ENCODE peak calls at places on chromosomes 12 and 14, in five cellular contexts. One of them, this sample, is unnamed.

GRCh38 chr12:59007620-59008019 is 87.3 kb upstream of the LRIG3 start:
- DNase-seq in AG09309: no peak
- DNase-seq in DND-41: no peak
- DNase-seq in adipocyte: no peak
- DNase-seq in tibial artery: no peak
- DNase-seq in this sample: no peak

GRCh38 chr12:58252914-58253313 is 311.5 kb downstream of the ATP23 start:
- DNase-seq in AG09309: no peak
- DNase-seq in DND-41: no peak
- DNase-seq in adipocyte: no peak
- DNase-seq in tibial artery: no peak
- DNase-seq in this sample: no peak

GRCh38 chr12:31736472-31736871 is 7.7 kb upstream of the AMN1 start:
- DNase-seq in AG09309: peak
- DNase-seq in DND-41: peak
- DNase-seq in adipocyte: peak
- DNase-seq in tibial artery: no peak
- DNase-seq in this sample: peak

GRCh38 chr12:128267246-128267622 is 264 bp downstream of the TMEM132C start:
- DNase-seq in AG09309: no peak
- DNase-seq in DND-41: no peak
- DNase-seq in adipocyte: no peak
- DNase-seq in tibial artery: no peak
- DNase-seq in this sample: no peak

GRCh38 chr14:65263161-65263788 is 149.3 kb upstream of the FUT8 start:
- DNase-seq in AG09309: no peak
- DNase-seq in DND-41: no peak
- DNase-seq in adipocyte: no peak
- DNase-seq in tibial artery: no peak
- DNase-seq in this sample: no peak

GRCh38 chr14:33404964-33405574 is 466.4 kb downstream of the NPAS3 start:
- DNase-seq in AG09309: no peak
- DNase-seq in DND-41: no peak
- DNase-seq in adipocyte: no peak
- DNase-seq in tibial artery: no peak
- DNase-seq in this sample: no peak

GRCh38 chr14:69615471-69616407 is 4.3 kb downstream of the SUSD6 start:
- DNase-seq in AG09309: peak
- DNase-seq in DND-41: peak
- DNase-seq in adipocyte: peak
- DNase-seq in tibial artery: peak
- DNase-seq in this sample: peak

GRCh38 chr14:89617471-89618291 is 200.6 kb upstream of the FOXN3 start:
- DNase-seq in AG09309: peak
- DNase-seq in DND-41: peak
- DNase-seq in adipocyte: peak
- DNase-seq in tibial artery: peak
- DNase-seq in this sample: peak

GRCh38 chr14:100761481-100761880 is 34.8 kb downstream of the DLK1 start:
- DNase-seq in AG09309: peak
- DNase-seq in DND-41: no peak
- DNase-seq in adipocyte: peak
- DNase-seq in tibial artery: no peak
- DNase-seq in this sample: no peak

GRCh38 chr12:103623716-103624115 is 36.6 kb downstream of the STAB2 start:
- DNase-seq in AG09309: no peak
- DNase-seq in DND-41: no peak
- DNase-seq in adipocyte: no peak
- DNase-seq in tibial artery: no peak
- DNase-seq in this sample: no peak

GRCh38 chr12:67220065-67220464 is 49.1 kb upstream of the CAND1 start:
- DNase-seq in AG09309: no peak
- DNase-seq in DND-41: no peak
- DNase-seq in adipocyte: peak
- DNase-seq in tibial artery: no peak
- DNase-seq in this sample: no peak

GRCh38 chr14:100858838-100859220 is 32.9 kb downstream of the MEG3 start:
- DNase-seq in AG09309: no peak
- DNase-seq in DND-41: no peak
- DNase-seq in adipocyte: no peak
- DNase-seq in tibial artery: no peak
- DNase-seq in this sample: no peak

GRCh38 chr14:103512701-103513611 is 9.7 kb downstream of the CKB start:
- DNase-seq in AG09309: peak
- DNase-seq in DND-41: no peak
- DNase-seq in adipocyte: no peak
- DNase-seq in tibial artery: peak
- DNase-seq in this sample: no peak

GRCh38 chr12:1864456-1864855 is 44.1 kb downstream of the LRTM2 start:
- DNase-seq in AG09309: no peak
- DNase-seq in DND-41: no peak
- DNase-seq in adipocyte: no peak
- DNase-seq in tibial artery: no peak
- DNase-seq in this sample: no peak

GRCh38 chr12:1527789-1528188 is 66.6 kb downstream of the FBXL14 start:
- DNase-seq in AG09309: peak
- DNase-seq in DND-41: no peak
- DNase-seq in adipocyte: peak
- DNase-seq in tibial artery: no peak
- DNase-seq in this sample: no peak

GRCh38 chr14:67733609-67734008 is 31.9 kb downstream of the RDH12 start:
- DNase-seq in AG09309: no peak
- DNase-seq in DND-41: no peak
- DNase-seq in adipocyte: no peak
- DNase-seq in tibial artery: no peak
- DNase-seq in this sample: no peak

GRCh38 chr14:57498659-57499058 is 5.0 kb upstream of the CCDC198 start:
- DNase-seq in AG09309: no peak
- DNase-seq in DND-41: no peak
- DNase-seq in adipocyte: no peak
- DNase-seq in tibial artery: no peak
- DNase-seq in this sample: no peak

GRCh38 chr14:82046512-82047226 is 513.0 kb upstream of the SEL1L start:
- DNase-seq in AG09309: no peak
- DNase-seq in DND-41: no peak
- DNase-seq in adipocyte: no peak
- DNase-seq in tibial artery: no peak
- DNase-seq in this sample: no peak

GRCh38 chr12:31897791-31898503 is 61.3 kb upstream of the RESF1 start:
- DNase-seq in AG09309: no peak
- DNase-seq in DND-41: peak
- DNase-seq in adipocyte: no peak
- DNase-seq in tibial artery: peak
- DNase-seq in this sample: peak

GRCh38 chr14:68583527-68584275 is 209.2 kb downstream of the ZFP36L1 start:
- DNase-seq in AG09309: no peak
- DNase-seq in DND-41: no peak
- DNase-seq in adipocyte: no peak
- DNase-seq in tibial artery: no peak
- DNase-seq in this sample: no peak

GRCh38 chr12:109762071-109762672 is 48.5 kb downstream of the FAM222A start:
- DNase-seq in AG09309: no peak
- DNase-seq in DND-41: no peak
- DNase-seq in adipocyte: no peak
- DNase-seq in tibial artery: peak
- DNase-seq in this sample: no peak

GRCh38 chr14:41607119-41607785 is 576 bp downstream of the LRFN5 start:
- DNase-seq in AG09309: no peak
- DNase-seq in DND-41: no peak
- DNase-seq in adipocyte: no peak
- DNase-seq in tibial artery: no peak
- DNase-seq in this sample: no peak

GRCh38 chr12:29207120-29207519 is 58.0 kb downstream of the FAR2 start:
- DNase-seq in AG09309: no peak
- DNase-seq in DND-41: no peak
- DNase-seq in adipocyte: no peak
- DNase-seq in tibial artery: peak
- DNase-seq in this sample: no peak

GRCh38 chr12:3662516-3662915 is 90.4 kb downstream of the CRACR2A start:
- DNase-seq in AG09309: no peak
- DNase-seq in DND-41: no peak
- DNase-seq in adipocyte: no peak
- DNase-seq in tibial artery: no peak
- DNase-seq in this sample: no peak

GRCh38 chr12:101501410-101502045 is 26.4 kb downstream of the SPIC start:
- DNase-seq in AG09309: no peak
- DNase-seq in DND-41: no peak
- DNase-seq in adipocyte: peak
- DNase-seq in tibial artery: no peak
- DNase-seq in this sample: no peak

GRCh38 chr14:38366374-38366773 is 110.5 kb upstream of the CLEC14A start:
- DNase-seq in AG09309: no peak
- DNase-seq in DND-41: no peak
- DNase-seq in adipocyte: no peak
- DNase-seq in tibial artery: no peak
- DNase-seq in this sample: no peak

GRCh38 chr12:84502907-84503787 is 409.5 kb downstream of the SLC6A15 start:
- DNase-seq in AG09309: peak
- DNase-seq in DND-41: no peak
- DNase-seq in adipocyte: peak
- DNase-seq in tibial artery: peak
- DNase-seq in this sample: no peak

GRCh38 chr12:57621497-57622292 is 10.5 kb downstream of the ARHGEF25 start:
- DNase-seq in AG09309: no peak
- DNase-seq in DND-41: peak
- DNase-seq in adipocyte: peak
- DNase-seq in tibial artery: no peak
- DNase-seq in this sample: peak

GRCh38 chr12:12837025-12837872 is 24.1 kb downstream of the DDX47 start:
- DNase-seq in AG09309: peak
- DNase-seq in DND-41: no peak
- DNase-seq in adipocyte: peak
- DNase-seq in tibial artery: no peak
- DNase-seq in this sample: peak

GRCh38 chr12:29439506-29439905 is 58.0 kb downstream of the OVCH1 start:
- DNase-seq in AG09309: no peak
- DNase-seq in DND-41: no peak
- DNase-seq in adipocyte: no peak
- DNase-seq in tibial artery: no peak
- DNase-seq in this sample: no peak

GRCh38 chr14:104682107-104682593 is 7.3 kb upstream of the INF2 start:
- DNase-seq in AG09309: no peak
- DNase-seq in DND-41: no peak
- DNase-seq in adipocyte: peak
- DNase-seq in tibial artery: no peak
- DNase-seq in this sample: no peak
- H3K4me3 ChIP-seq in AG09309: peak
- H3K4me3 ChIP-seq in DND-41: no peak
- H3K4me3 ChIP-seq in adipocyte: peak
- H3K4me3 ChIP-seq in tibial artery: peak
- H3K4me3 ChIP-seq in this sample: no peak

DNA sequence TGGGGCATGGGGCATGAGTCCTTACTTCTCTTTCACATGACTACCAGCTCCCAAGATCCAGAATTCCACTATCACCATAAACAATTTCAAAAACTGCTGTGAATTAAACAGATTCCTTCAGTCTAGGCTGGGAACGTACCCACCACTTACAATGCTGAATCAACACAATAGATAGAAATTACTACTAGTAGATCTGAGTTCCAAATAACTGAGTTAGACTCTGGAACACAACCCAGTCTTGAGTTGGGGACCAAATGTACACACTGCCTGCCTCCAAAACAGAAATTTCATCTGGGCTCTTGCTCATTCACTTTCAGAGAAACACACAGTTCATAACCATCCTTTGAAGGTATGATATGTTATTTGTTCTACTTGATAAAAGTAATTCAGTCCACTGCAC is 8.9 kb downstream of the CORO1C start:
- DNase-seq in AG09309: no peak
- DNase-seq in DND-41: no peak
- DNase-seq in adipocyte: no peak
- DNase-seq in tibial artery: no peak
- DNase-seq in this sample: no peak
- H3K4me3 ChIP-seq in AG09309: no peak
- H3K4me3 ChIP-seq in DND-41: no peak
- H3K4me3 ChIP-seq in adipocyte: peak
- H3K4me3 ChIP-seq in tibial artery: no peak
- H3K4me3 ChIP-seq in this sample: no peak

DNA sequence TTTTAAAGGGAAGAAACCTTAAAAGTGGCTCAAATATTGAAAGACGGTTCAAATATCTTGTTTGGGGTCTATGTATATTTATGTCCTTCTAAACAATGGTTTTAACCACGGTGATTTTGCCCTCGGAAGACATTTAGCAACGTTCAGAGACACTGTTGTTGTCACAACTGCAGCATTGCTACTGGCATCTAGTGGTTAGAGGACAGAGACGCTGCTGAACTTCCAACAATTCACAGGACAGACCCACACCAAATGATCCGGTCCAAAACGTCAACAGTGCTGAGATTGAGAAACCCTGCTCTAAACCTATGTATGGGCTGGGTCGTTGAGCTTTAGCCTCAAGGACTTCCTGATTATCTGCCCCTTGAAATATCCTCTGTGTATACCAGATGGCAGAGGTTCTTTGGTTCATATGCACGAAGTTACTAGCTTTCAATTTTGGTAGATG is 1.7 kb downstream of the ANGEL1 start:
- DNase-seq in AG09309: no peak
- DNase-seq in DND-41: no peak
- DNase-seq in adipocyte: peak
- DNase-seq in tibial artery: no peak
- DNase-seq in this sample: peak
- H3K4me3 ChIP-seq in AG09309: peak
- H3K4me3 ChIP-seq in DND-41: no peak
- H3K4me3 ChIP-seq in adipocyte: peak
- H3K4me3 ChIP-seq in tibial artery: peak
- H3K4me3 ChIP-seq in this sample: peak

GRCh38 chr14:73166399-73166798 is 30.1 kb downstream of the PSEN1 start:
- DNase-seq in AG09309: no peak
- DNase-seq in DND-41: no peak
- DNase-seq in adipocyte: no peak
- DNase-seq in tibial artery: no peak
- DNase-seq in this sample: no peak
- H3K4me3 ChIP-seq in AG09309: no peak
- H3K4me3 ChIP-seq in DND-41: no peak
- H3K4me3 ChIP-seq in adipocyte: no peak
- H3K4me3 ChIP-seq in tibial artery: no peak
- H3K4me3 ChIP-seq in this sample: no peak

GRCh38 chr14:73740921-73741326 is 26.7 kb upstream of the PNMA1 start:
- DNase-seq in AG09309: no peak
- DNase-seq in DND-41: no peak
- DNase-seq in adipocyte: peak
- DNase-seq in tibial artery: peak
- DNase-seq in this sample: no peak
- H3K4me3 ChIP-seq in AG09309: no peak
- H3K4me3 ChIP-seq in DND-41: peak
- H3K4me3 ChIP-seq in adipocyte: peak
- H3K4me3 ChIP-seq in tibial artery: peak
- H3K4me3 ChIP-seq in this sample: no peak

This sample was measured in CD4-positive, alpha-beta memory T cell.